ENCODE peak calls at places on chromosomes 16 and 17, in ten cellular contexts. T is HepG2; E is neural progenitor cell; H is hepatocyte; C is heart left ventricle; I is transverse colon; R is endothelial cell of umbilical vein; J is substantia nigra; Q is CD8-positive, alpha-beta T cell; A is mammary epithelial cell. X is an unnamed sample.

GRCh38 chr17:63834431-63835166 is 7.1 kb upstream of the FTSJ3 start:
- DNase-seq in T (peak), E (peak), H (peak), C (no peak), I (no peak), R (peak), J (peak), Q (peak), A (peak), X (no peak)

GRCh38 chr16:76653390-76654026 is 376.3 kb downstream of the CNTNAP4 start:
- DNase-seq in T (peak), E (peak), H (peak), C (no peak), I (no peak), R (peak), J (peak), Q (no peak), A (peak), X (peak)

GRCh38 chr16:81457326-81458133 is 12.9 kb downstream of the CMIP start:
- DNase-seq in T (peak), E (no peak), H (peak), C (no peak), I (no peak), R (peak), J (no peak), Q (no peak), A (peak), X (no peak)

GRCh38 chr17:51739245-51739886 is 419.1 kb downstream of the CA10 start:
- DNase-seq in T (no peak), E (no peak), H (peak), C (no peak), I (no peak), R (no peak), J (no peak), Q (no peak), A (no peak), X (no peak)

GRCh38 chr16:51939371-51940005 is 607.5 kb downstream of the TOX3 start:
- DNase-seq in T (no peak), E (no peak), H (no peak), C (no peak), I (no peak), R (no peak), J (no peak), Q (no peak), A (no peak), X (no peak)

GRCh38 chr16:86554917-86555762 is at the start of gene MTHFSD:
- DNase-seq in T (peak), E (peak), H (peak), C (peak), I (peak), R (peak), J (peak), Q (peak), A (peak), X (no peak)

GRCh38 chr17:78268960-78269892 is 37.8 kb downstream of the TMEM235 start:
- DNase-seq in T (no peak), E (peak), H (peak), C (no peak), I (no peak), R (no peak), J (no peak), Q (no peak), A (no peak), X (no peak)

GRCh38 chr17:750431-751037 is 1.5 kb downstream of the GEMIN4 start:
- DNase-seq in T (no peak), E (no peak), H (no peak), C (no peak), I (no peak), R (no peak), J (no peak), Q (no peak), A (no peak), X (no peak)

GRCh38 chr17:56536766-56537165 is 56.7 kb upstream of the NOG start:
- DNase-seq in T (no peak), E (no peak), H (no peak), C (no peak), I (no peak), R (no peak), J (no peak), Q (no peak), A (no peak), X (no peak)

GRCh38 chr16:81581107-81581506 is 136.5 kb downstream of the CMIP start:
- DNase-seq in T (no peak), E (no peak), H (peak), C (no peak), I (peak), R (no peak), J (no peak), Q (no peak), A (peak), X (peak)

GRCh38 chr16:15641753-15642556 is 999 bp downstream of the MARF1 start:
- DNase-seq in T (no peak), E (no peak), H (no peak), C (no peak), I (no peak), R (no peak), J (no peak), Q (no peak), A (no peak), X (no peak)

GRCh38 chr16:75251280-75252048 is at the start of gene BCAR1:
- DNase-seq in T (peak), E (peak), H (peak), C (peak), I (peak), R (peak), J (peak), Q (no peak), A (peak), X (no peak)

GRCh38 chr16:55056585-55057520 is 126.2 kb downstream of the IRX5 start:
- DNase-seq in T (no peak), E (peak), H (peak), C (no peak), I (no peak), R (no peak), J (peak), Q (no peak), A (no peak), X (no peak)

GRCh38 chr16:15658149-15658548 is 8.1 kb downstream of the NDE1 start:
- DNase-seq in T (no peak), E (no peak), H (no peak), C (no peak), I (no peak), R (no peak), J (no peak), Q (no peak), A (no peak), X (no peak)

GRCh38 chr17:58336456-58337094 is 8.0 kb upstream of the TSPOAP1 start:
- DNase-seq in T (no peak), E (no peak), H (no peak), C (no peak), I (no peak), R (no peak), J (no peak), Q (no peak), A (no peak), X (no peak)

GRCh38 chr16:82652826-82653225 is 26.1 kb downstream of the CDH13 start:
- DNase-seq in T (no peak), E (no peak), H (no peak), C (no peak), I (no peak), R (no peak), J (no peak), Q (no peak), A (no peak), X (no peak)
- H3K27ac ChIP-seq in T (no peak), E (no peak), H (peak), C (no peak), I (no peak), R (peak), J (no peak), Q (no peak), A (peak), X (no peak)

GRCh38 chr16:67528870-67529638 is 425 bp downstream of the RIPOR1 start:
- DNase-seq in T (no peak), E (peak), H (peak), C (peak), I (peak), R (peak), J (peak), Q (no peak), A (peak), X (no peak)

GRCh38 chr16:67526149-67526732 is 2.4 kb upstream of the RIPOR1 start:
- DNase-seq in T (no peak), E (no peak), H (no peak), C (no peak), I (no peak), R (no peak), J (no peak), Q (no peak), A (peak), X (no peak)

GRCh38 chr16:67530013-67530939 is 1.6 kb downstream of the RIPOR1 start:
- DNase-seq in T (no peak), E (peak), H (peak), C (peak), I (peak), R (peak), J (peak), Q (no peak), A (peak), X (no peak)

GRCh38 chr16:67529639-67530012 is 997 bp downstream of the RIPOR1 start:
- DNase-seq in T (no peak), E (peak), H (no peak), C (no peak), I (no peak), R (no peak), J (no peak), Q (no peak), A (peak), X (no peak)

DNA sequence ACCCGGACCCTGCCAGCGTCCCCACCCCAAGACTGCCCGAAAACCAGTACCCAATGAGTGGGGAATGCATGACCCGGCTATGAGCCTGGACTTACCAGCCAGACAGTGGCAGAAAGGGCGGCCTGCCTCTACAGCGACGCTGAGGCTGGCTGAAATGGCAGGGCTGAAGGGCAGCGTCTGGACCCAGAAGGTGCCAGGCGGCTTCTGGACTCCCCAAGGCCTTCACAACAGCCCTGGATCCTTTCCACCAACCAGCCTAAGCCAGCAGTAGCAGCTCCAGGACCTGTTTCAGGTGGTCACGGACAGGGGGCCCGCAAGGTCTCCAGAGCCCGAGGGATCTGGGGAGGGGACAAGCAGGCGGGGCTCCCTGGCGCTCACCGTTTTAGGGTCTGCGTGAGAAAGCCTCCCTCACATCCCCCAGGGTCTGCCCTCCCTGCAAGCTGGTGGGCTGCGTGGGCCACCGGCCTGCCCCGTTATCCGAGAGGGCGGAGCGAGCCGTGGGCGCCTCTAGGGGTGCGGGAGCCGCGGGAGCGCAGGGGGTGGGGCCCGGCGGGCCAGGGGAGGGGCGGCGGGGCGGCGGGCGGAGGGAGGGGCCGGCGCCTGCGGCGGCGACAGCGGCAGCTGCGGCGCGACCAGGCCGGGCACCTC is at the start of gene RIPOR1:
- DNase-seq in T (peak), E (peak), H (peak), C (peak), I (peak), R (peak), J (peak), Q (no peak), A (no peak), X (no peak)
- H3K27ac ChIP-seq in T (peak), E (no peak), H (peak), C (peak), I (peak), R (peak), J (peak), Q (no peak), A (peak), X (peak)

DNA sequence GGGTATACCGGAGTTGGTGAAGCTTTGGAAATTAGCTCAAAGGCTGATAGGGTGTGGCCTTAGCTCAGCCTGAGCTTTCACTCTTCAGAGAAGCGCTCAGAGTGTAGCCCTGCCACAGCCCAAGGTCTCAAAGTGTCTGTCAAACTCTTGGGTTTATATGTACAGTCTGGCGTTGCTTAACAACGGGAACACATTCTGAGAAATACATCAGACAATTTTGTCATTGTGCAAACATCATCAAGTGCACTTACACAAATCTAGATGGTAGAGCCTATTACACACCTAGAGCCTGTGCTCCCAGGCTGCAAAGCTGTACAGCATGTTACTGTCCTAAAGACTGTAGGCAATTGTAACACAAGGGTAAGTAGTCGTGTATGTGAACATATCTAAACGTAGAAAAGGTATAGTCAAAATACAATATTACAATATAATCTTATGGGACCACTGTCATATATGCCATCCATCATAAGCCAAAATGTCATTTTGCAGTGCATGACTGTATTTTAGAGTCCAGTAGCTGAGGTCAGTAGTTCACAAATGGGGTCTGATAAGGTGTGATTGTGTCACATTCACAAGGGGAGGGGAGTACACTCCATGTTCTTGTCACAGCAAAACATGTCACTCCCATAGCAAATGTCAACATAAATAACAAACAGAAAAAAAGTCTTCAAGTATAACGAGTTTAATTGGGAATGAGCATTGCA is 20.7 kb downstream of the CHAD start:
- DNase-seq in T (peak), E (no peak), H (peak), C (no peak), I (peak), R (no peak), J (no peak), Q (no peak), A (no peak), X (no peak)
- H3K27ac ChIP-seq in T (peak), E (no peak), H (peak), C (no peak), I (peak), R (no peak), J (no peak), Q (no peak), A (no peak), X (no peak)

GRCh38 chr16:85370881-85371651 is 242.1 kb upstream of the GSE1 start:
- DNase-seq in T (no peak), E (no peak), H (no peak), C (no peak), I (peak), R (no peak), J (peak), Q (no peak), A (peak), X (no peak)
- H3K27ac ChIP-seq in T (no peak), E (no peak), H (peak), C (no peak), I (peak), R (no peak), J (no peak), Q (no peak), A (no peak), X (no peak)

GRCh38 chr16:68084504-68085258 is 489 bp upstream of the NFATC3 start:
- DNase-seq in T (peak), E (peak), H (peak), C (peak), I (peak), R (peak), J (peak), Q (peak), A (peak), X (no peak)
- H3K27ac ChIP-seq in T (peak), E (peak), H (peak), C (peak), I (peak), R (peak), J (peak), Q (peak), A (peak), X (peak)

GRCh38 chr17:82639628-82640027 is 8.6 kb downstream of the WDR45B start:
- DNase-seq in T (no peak), E (no peak), H (no peak), C (no peak), I (no peak), R (no peak), J (no peak), Q (no peak), A (no peak), X (no peak)

GRCh38 chr17:82638183-82638773 is 10.0 kb downstream of the WDR45B start:
- DNase-seq in T (no peak), E (no peak), H (no peak), C (no peak), I (no peak), R (no peak), J (no peak), Q (no peak), A (no peak), X (no peak)

GRCh38 chr17:82633343-82633742 is 14.9 kb downstream of the WDR45B start:
- DNase-seq in T (no peak), E (no peak), H (no peak), C (no peak), I (no peak), R (no peak), J (no peak), Q (no peak), A (no peak), X (no peak)

GRCh38 chr17:82640046-82640445 is 8.2 kb downstream of the WDR45B start:
- DNase-seq in T (no peak), E (no peak), H (no peak), C (no peak), I (no peak), R (no peak), J (no peak), Q (no peak), A (no peak), X (no peak)

GRCh38 chr17:82636626-82637598 is 11.3 kb downstream of the WDR45B start:
- DNase-seq in T (no peak), E (no peak), H (peak), C (no peak), I (no peak), R (peak), J (no peak), Q (no peak), A (peak), X (no peak)
- H3K27ac ChIP-seq in T (peak), E (no peak), H (peak), C (no peak), I (peak), R (no peak), J (no peak), Q (no peak), A (no peak), X (no peak)

GRCh38 chr16:30491229-30491628 is 18.7 kb downstream of the ITGAL start:
- DNase-seq in T (no peak), E (no peak), H (no peak), C (no peak), I (no peak), R (no peak), J (no peak), Q (no peak), A (no peak), X (no peak)
- H3K27ac ChIP-seq in T (no peak), E (no peak), H (no peak), C (no peak), I (no peak), R (no peak), J (no peak), Q (no peak), A (no peak), X (no peak)

DNA sequence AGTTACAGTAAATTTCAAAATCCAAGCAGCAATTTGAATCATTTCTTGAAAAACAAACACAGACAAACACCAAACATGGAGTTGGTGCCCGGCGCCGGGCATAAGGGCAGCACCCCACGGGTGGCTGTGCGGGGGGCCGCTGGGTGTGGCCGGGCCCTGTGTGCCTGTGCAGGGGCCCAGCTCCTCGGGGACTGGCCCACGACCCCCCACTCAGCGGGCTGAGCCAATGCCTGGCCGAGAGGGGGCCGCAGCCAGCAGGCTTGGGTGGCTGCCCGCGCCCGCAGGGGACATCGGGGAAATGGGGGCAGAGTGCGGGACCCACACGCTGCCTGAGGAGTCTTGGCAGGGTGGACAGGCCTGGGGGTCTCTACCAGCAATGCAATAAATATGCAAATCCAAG is 12.8 kb upstream of the DUS1L start:
- DNase-seq in T (no peak), E (no peak), H (no peak), C (no peak), I (no peak), R (no peak), J (no peak), Q (no peak), A (no peak), X (no peak)
- H3K27ac ChIP-seq in T (no peak), E (peak), H (no peak), C (no peak), I (no peak), R (no peak), J (no peak), Q (no peak), A (no peak), X (peak)

DNA sequence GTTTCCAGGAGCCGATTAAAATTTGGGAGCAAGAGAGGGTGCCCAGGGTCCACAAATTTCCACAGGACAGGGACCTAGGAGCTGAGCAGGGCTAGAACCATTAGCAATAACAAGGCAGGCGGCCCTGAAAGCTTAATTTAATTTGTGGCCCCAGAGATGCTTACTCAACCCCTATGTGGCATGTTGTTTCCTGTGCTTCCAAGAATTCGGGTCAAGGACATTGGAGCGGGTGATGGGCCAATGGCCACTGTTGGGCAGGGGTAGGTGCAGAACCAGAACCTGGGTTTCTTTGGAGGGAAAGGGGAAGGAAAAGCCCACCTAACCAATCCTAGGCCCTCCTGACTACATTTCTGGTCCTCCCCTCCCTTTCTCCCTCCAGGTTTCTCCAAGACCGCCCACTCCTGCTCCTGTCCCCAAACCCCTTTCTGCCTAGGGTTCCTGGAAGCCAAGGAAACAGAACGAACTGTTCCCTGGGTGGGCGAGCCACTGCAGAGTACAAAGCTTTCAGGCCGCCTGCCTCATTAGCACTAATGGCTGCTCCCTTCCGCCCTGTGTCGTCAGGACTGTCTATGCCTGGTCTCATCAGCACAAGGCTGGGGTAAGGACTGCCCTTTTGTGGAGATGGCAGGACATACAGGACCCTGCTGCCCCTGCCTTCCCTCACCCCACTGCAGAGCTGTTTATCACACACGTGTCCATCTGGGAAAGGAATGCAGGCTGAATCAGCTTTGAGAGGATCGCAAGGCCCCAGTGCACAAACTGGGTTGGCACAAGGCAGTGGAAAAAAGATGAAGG is 581 bp upstream of the AGRP start:
- DNase-seq in T (no peak), E (no peak), H (no peak), C (no peak), I (no peak), R (no peak), J (no peak), Q (no peak), A (no peak), X (no peak)
- H3K27ac ChIP-seq in T (peak), E (no peak), H (no peak), C (no peak), I (no peak), R (no peak), J (no peak), Q (no peak), A (no peak), X (no peak)

X was measured in Panc1.